ENCODE peak calls at places on chromosomes 16 and 17, in nine cellular contexts. S is Right ventricle myocardium superior; M is heart right ventricle; D is activated T-cell treated with anti-CD3 and anti-CD28 coated beads, Interleukin-2, amount 50 U/mL, for 72 hours; W is pancreas; Y is Panc1; B is activated CD4-positive, alpha-beta T cell treated with anti-CD3 and anti-CD28 coated beads for 36 hours; V is activated CD8-positive, alpha-beta memory T cell treated with anti-CD3 and anti-CD28 coated beads, Interleukin-2, amount 10 ng/mL, durations not matched to agents 7 days and 5 days; H is activated CD8-positive, alpha-beta T cell treated with anti-CD3 and anti-CD28 coated beads for 36 hours. A is an unnamed sample.
A peak's percentile ranks its signal among the peaks of the same experiment; 100 is the strongest.

GRCh38 chr16:69503244-69503643 is 62.5 kb upstream of the NFAT5 start:
- ATAC-seq in S (no peak), M (no peak), D (peak; percentile 32), W (no peak), Y (no peak), B (no peak), V (no peak), H (no peak), A (no peak)

GRCh38 chr17:81685108-81685507 is 1.3 kb downstream of the HGS start:
- ATAC-seq in S (no peak), M (no peak), D (peak; percentile 14), W (no peak), Y (no peak), B (peak; percentile 49), V (no peak), H (no peak), A (no peak)

GRCh38 chr17:63124536-63124935 is 158.5 kb downstream of the TANC2 start:
- ATAC-seq in S (no peak), M (no peak), D (no peak), W (no peak), Y (peak; percentile 57), B (no peak), V (no peak), H (no peak), A (no peak)

GRCh38 chr17:50165466-50165865 is 339 bp upstream of the SGCA start:
- ATAC-seq in S (no peak), M (peak; percentile 0), D (no peak), W (no peak), Y (no peak), B (no peak), V (no peak), H (no peak), A (no peak)

GRCh38 chr16:64250866-64251265 is 871.0 kb downstream of the CDH11 start:
- ATAC-seq in S (peak; percentile 83), M (peak; percentile 73), D (no peak), W (no peak), Y (no peak), B (no peak), V (no peak), H (no peak), A (no peak)

GRCh38 chr17:82639628-82640027 is 8.6 kb downstream of the WDR45B start:
- ATAC-seq in S (no peak), M (no peak), D (no peak), W (no peak), Y (peak; percentile 39), B (no peak), V (no peak), H (no peak), A (no peak)

GRCh38 chr17:15883617-15884111 is 61.3 kb upstream of the ADORA2B start:
- ATAC-seq in S (no peak), M (no peak), D (peak; percentile 37), W (no peak), Y (peak; percentile 38), B (peak; percentile 51), V (no peak), H (peak; percentile 35), A (no peak)

GRCh38 chr16:87350031-87350430 is 32.8 kb upstream of the C16orf95 start:
- ATAC-seq in S (no peak), M (no peak), D (no peak), W (no peak), Y (no peak), B (no peak), V (no peak), H (no peak), A (no peak)

GRCh38 chr16:17068524-17068923 is 402.2 kb downstream of the XYLT1 start:
- ATAC-seq in S (no peak), M (no peak), D (no peak), W (no peak), Y (no peak), B (no peak), V (no peak), H (no peak), A (peak; percentile 77)

GRCh38 chr17:48335858-48336500 is 94.0 kb downstream of the SKAP1 start:
- ATAC-seq in S (no peak), M (no peak), D (peak; percentile 37), W (no peak), Y (peak; percentile 82), B (peak; percentile 51), V (peak; percentile 63), H (peak; percentile 61), A (no peak)

GRCh38 chr17:79866791-79867190 is 27.6 kb upstream of the CBX4 start:
- ATAC-seq in S (no peak), M (no peak), D (peak; percentile 47), W (no peak), Y (no peak), B (peak; percentile 36), V (no peak), H (peak; percentile 27), A (no peak)

GRCh38 chr17:45314761-45315549 is 1.9 kb downstream of the MAP3K14 start:
- ATAC-seq in S (no peak), M (no peak), D (no peak), W (no peak), Y (no peak), B (no peak), V (no peak), H (no peak), A (peak; percentile 1)

GRCh38 chr17:28968269-28968913 is 17.1 kb upstream of the PHF12 start:
- ATAC-seq in S (peak; percentile 56), M (no peak), D (no peak), W (peak; percentile 19), Y (no peak), B (no peak), V (no peak), H (no peak), A (no peak)

GRCh38 chr17:76273435-76273921 is 8.3 kb downstream of the UBALD2 start:
- ATAC-seq in S (no peak), M (no peak), D (no peak), W (no peak), Y (no peak), B (no peak), V (no peak), H (no peak), A (no peak)

GRCh38 chr17:13920413-13920812 is 148.9 kb upstream of the COX10 start:
- ATAC-seq in S (no peak), M (no peak), D (no peak), W (no peak), Y (no peak), B (no peak), V (no peak), H (no peak), A (peak; percentile 62)

GRCh38 chr16:53984936-53985335 is 281.0 kb downstream of the FTO start:
- ATAC-seq in S (no peak), M (no peak), D (no peak), W (no peak), Y (no peak), B (no peak), V (no peak), H (no peak), A (no peak)

GRCh38 chr17:47423406-47424295 is 99.9 kb downstream of the EFCAB13 start:
- ATAC-seq in S (peak; percentile 64), M (peak; percentile 42), D (peak; percentile 48), W (peak; percentile 87), Y (peak; percentile 93), B (peak; percentile 53), V (peak; percentile 65), H (peak; percentile 30), A (peak; percentile 39)

GRCh38 chr16:84844561-84845495 is 25.0 kb downstream of the CRISPLD2 start:
- ATAC-seq in S (peak; percentile 4), M (peak; percentile 38), D (no peak), W (no peak), Y (peak; percentile 5), B (no peak), V (no peak), H (no peak), A (no peak)

GRCh38 chr17:68676856-68677255 is 75.7 kb upstream of the FAM20A start:
- ATAC-seq in S (no peak), M (no peak), D (no peak), W (no peak), Y (no peak), B (no peak), V (no peak), H (no peak), A (no peak)

GRCh38 chr17:82397449-82398335 is 20.5 kb upstream of the HEXD start:
- ATAC-seq in S (no peak), M (no peak), D (peak; percentile 11), W (no peak), Y (peak; percentile 35), B (no peak), V (no peak), H (no peak), A (no peak)

GRCh38 chr17:41697122-41697962 is 8.7 kb downstream of the EIF1 start:
- ATAC-seq in S (peak; percentile 90), M (peak; percentile 91), D (no peak), W (peak; percentile 83), Y (no peak), B (no peak), V (no peak), H (no peak), A (no peak)

GRCh38 chr17:58541249-58541648 is 26.8 kb upstream of the MTMR4 start:
- ATAC-seq in S (no peak), M (no peak), D (no peak), W (no peak), Y (no peak), B (peak; percentile 58), V (peak; percentile 51), H (peak; percentile 42), A (no peak)

GRCh38 chr17:62916684-62917571 is 49.1 kb upstream of the TANC2 start:
- ATAC-seq in S (no peak), M (peak; percentile 86), D (no peak), W (peak; percentile 46), Y (no peak), B (no peak), V (no peak), H (no peak), A (no peak)

GRCh38 chr17:69492410-69493071 is 78.0 kb downstream of the MAP2K6 start:
- ATAC-seq in S (no peak), M (no peak), D (no peak), W (no peak), Y (peak; percentile 76), B (no peak), V (no peak), H (no peak), A (no peak)

GRCh38 chr17:17152385-17152784 is 53.7 kb downstream of the PLD6 start:
- ATAC-seq in S (peak; percentile 77), M (peak; percentile 76), D (no peak), W (no peak), Y (no peak), B (no peak), V (no peak), H (no peak), A (no peak)

GRCh38 chr17:79927136-79927661 is 88.0 kb upstream of the CBX4 start:
- ATAC-seq in S (no peak), M (no peak), D (no peak), W (no peak), Y (no peak), B (no peak), V (no peak), H (no peak), A (no peak)

GRCh38 chr17:41338961-41339485 is 11.6 kb downstream of the KRT33A start:
- ATAC-seq in S (no peak), M (no peak), D (peak; percentile 78), W (peak; percentile 54), Y (no peak), B (peak; percentile 66), V (peak; percentile 41), H (peak; percentile 65), A (peak; percentile 21)

GRCh38 chr16:67246081-67246944 is 968 bp downstream of the FHOD1 start:
- ATAC-seq in S (peak; percentile 56), M (peak; percentile 74), D (peak; percentile 12), W (peak; percentile 85), Y (peak; percentile 50), B (no peak), V (peak; percentile 11), H (peak; percentile 15), A (peak; percentile 18)

GRCh38 chr17:5502552-5502951 is 16.2 kb downstream of the MIS12 start:
- ATAC-seq in S (no peak), M (no peak), D (no peak), W (no peak), Y (no peak), B (no peak), V (no peak), H (no peak), A (no peak)

GRCh38 chr17:76092526-76093413 is 10.8 kb downstream of the EXOC7 start:
- ATAC-seq in S (no peak), M (no peak), D (no peak), W (no peak), Y (no peak), B (no peak), V (no peak), H (no peak), A (no peak)

GRCh38 chr16:71933913-71934696 is 38.8 kb downstream of the IST1 start:
- ATAC-seq in S (peak; percentile 16), M (peak; percentile 12), D (no peak), W (no peak), Y (no peak), B (peak; percentile 9), V (no peak), H (no peak), A (no peak)